ENCODE peak calls at places on chromosomes 11 and 22, in five cellular contexts. B, P, H, W and O are unnamed samples.

GRCh38 chr11:126123686-126124085 is 61.0 kb upstream of the CDON start:
- DNase-seq in B (no peak), W (no peak), P (no peak), H (no peak), O (no peak)

GRCh38 chr11:70327717-70328116 is 57.2 kb downstream of the PPFIA1 start:
- DNase-seq in W (no peak), H (peak; percentile 6), P (no peak), B (no peak), O (no peak)

GRCh38 chr11:88626216-88626615 is 288.7 kb upstream of the CTSC start:
- DNase-seq in H (no peak), W (no peak), B (no peak), P (no peak), O (peak; percentile 17)

GRCh38 chr11:24091594-24091993 is 405.3 kb upstream of the LUZP2 start:
- DNase-seq in W (no peak), P (no peak), H (no peak), B (no peak), O (no peak)

GRCh38 chr11:126411971-126412381 is 56.5 kb downstream of the ST3GAL4 start:
- DNase-seq in P (no peak), B (peak; percentile 67), W (no peak), H (no peak), O (peak; percentile 45)

GRCh38 chr22:43491177-43491576 is 79.4 kb downstream of the MPPED1 start:
- DNase-seq in W (no peak), P (no peak), B (no peak), H (no peak), O (no peak)

GRCh38 chr22:24706732-24707476 is 67.6 kb downstream of the PIWIL3 start:
- DNase-seq in P (no peak), W (no peak), H (no peak), B (no peak), O (no peak)

GRCh38 chr11:36034572-36035331 is 90.9 kb downstream of the LDLRAD3 start:
- DNase-seq in H (no peak), W (no peak), B (no peak), P (no peak), O (peak; percentile 73)

GRCh38 chr11:10784229-10785145 is 24.2 kb downstream of the EIF4G2 start:
- DNase-seq in B (peak; percentile 28), W (no peak), P (no peak), H (no peak), O (no peak)

GRCh38 chr11:77191823-77192495 is 63.9 kb downstream of the MYO7A start:
- DNase-seq in P (peak; percentile 97), H (no peak), B (no peak), W (no peak), O (no peak)

GRCh38 chr11:72333657-72334056 is 89.7 kb upstream of the PHOX2A start:
- DNase-seq in H (no peak), P (peak; percentile 83), W (no peak), B (no peak), O (no peak)

GRCh38 chr11:567036-567628 is 6.4 kb downstream of the RASSF7 start:
- DNase-seq in H (no peak), W (no peak), P (no peak), B (no peak), O (no peak)

GRCh38 chr11:1437500-1437899 is 47.8 kb downstream of the BRSK2 start:
- DNase-seq in B (peak; percentile 68), P (no peak), W (no peak), H (no peak), O (peak; percentile 46)

GRCh38 chr11:128563308-128563707 is 24.1 kb downstream of the ETS1 start:
- DNase-seq in W (no peak), B (no peak), P (no peak), H (no peak), O (no peak)

GRCh38 chr11:59175104-59175503 is 3.2 kb downstream of the DTX4 start:
- DNase-seq in H (no peak), P (no peak), W (no peak), B (no peak), O (no peak)

GRCh38 chr22:33746501-33746928 is 173.8 kb downstream of the LARGE1 start:
- DNase-seq in P (no peak), W (no peak), B (no peak), H (no peak), O (no peak)

GRCh38 chr11:125763483-125763882 is 15.1 kb downstream of the PATE2 start:
- DNase-seq in H (no peak), B (no peak), W (no peak), P (no peak), O (no peak)

GRCh38 chr11:114386545-114386944 is 13.8 kb downstream of the C11orf71 start:
- DNase-seq in W (no peak), H (no peak), P (no peak), B (no peak), O (no peak)

GRCh38 chr11:33733978-33734377 is 2.2 kb downstream of the CD59 start:
- DNase-seq in H (no peak), B (no peak), W (no peak), P (no peak), O (no peak)

GRCh38 chr11:47616726-47617416 is 22.7 kb upstream of the C1QTNF4 start:
- DNase-seq in P (peak; percentile 45), W (no peak), H (peak; percentile 79), B (no peak), O (peak; percentile 88)

GRCh38 chr11:18890615-18891014 is 48.6 kb downstream of the MRGPRX1 start:
- DNase-seq in B (no peak), W (no peak), P (peak; percentile 33), H (no peak), O (no peak)
- TF ChIP-seq CTCF in B (no peak), W (no peak), P (peak; percentile 37), H (no peak), O (no peak)

GRCh38 chr22:20239063-20239950 is 28.8 kb downstream of the RTN4R start:
- DNase-seq in H (no peak), B (peak; percentile 52), P (no peak), W (no peak), O (peak; percentile 63)

GRCh38 chr22:20237480-20238440 is 30.4 kb downstream of the RTN4R start:
- DNase-seq in P (no peak), H (no peak), B (no peak), W (no peak), O (no peak)

GRCh38 chr22:20240900-20241299 is 27.2 kb downstream of the RTN4R start:
- DNase-seq in W (no peak), B (no peak), H (no peak), P (no peak), O (no peak)

GRCh38 chr22:20239951-20240773 is 28.0 kb downstream of the RTN4R start:
- DNase-seq in W (no peak), P (no peak), H (no peak), B (peak; percentile 29), O (no peak)

GRCh38 chr22:20238567-20239062 is 29.5 kb downstream of the RTN4R start:
- DNase-seq in H (no peak), B (no peak), W (no peak), P (peak; percentile 92), O (no peak)
- TF ChIP-seq CTCF in H (no peak), B (peak; percentile 69), W (peak; percentile 51), P (peak; percentile 88), O (peak; percentile 34)

DNA sequence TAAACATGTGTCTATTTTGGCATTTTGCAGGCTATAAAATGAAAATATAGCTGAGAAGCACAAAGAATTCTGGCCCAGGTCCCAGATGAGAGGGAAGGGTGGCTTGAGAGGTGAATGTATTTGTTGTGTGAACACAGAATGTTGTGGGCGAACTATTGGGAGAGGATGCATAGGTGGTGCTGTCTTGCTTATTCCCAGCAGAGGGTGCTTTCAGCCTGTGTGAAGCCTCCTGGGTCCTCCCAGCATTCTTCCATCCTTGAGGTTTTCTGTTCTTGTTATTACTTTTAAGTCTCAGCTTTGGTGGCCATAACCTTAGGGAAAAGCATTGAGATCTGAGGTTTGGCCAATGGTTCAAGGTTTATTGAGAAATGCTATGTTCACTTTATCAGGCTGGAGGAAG is 108.7 kb upstream of the SNX19 start:
- DNase-seq in B (no peak), H (no peak), W (no peak), P (peak; percentile 59), O (peak; percentile 52)
- TF ChIP-seq CTCF in B (peak; percentile 20), H (no peak), W (no peak), P (peak; percentile 78), O (peak; percentile 73)

DNA sequence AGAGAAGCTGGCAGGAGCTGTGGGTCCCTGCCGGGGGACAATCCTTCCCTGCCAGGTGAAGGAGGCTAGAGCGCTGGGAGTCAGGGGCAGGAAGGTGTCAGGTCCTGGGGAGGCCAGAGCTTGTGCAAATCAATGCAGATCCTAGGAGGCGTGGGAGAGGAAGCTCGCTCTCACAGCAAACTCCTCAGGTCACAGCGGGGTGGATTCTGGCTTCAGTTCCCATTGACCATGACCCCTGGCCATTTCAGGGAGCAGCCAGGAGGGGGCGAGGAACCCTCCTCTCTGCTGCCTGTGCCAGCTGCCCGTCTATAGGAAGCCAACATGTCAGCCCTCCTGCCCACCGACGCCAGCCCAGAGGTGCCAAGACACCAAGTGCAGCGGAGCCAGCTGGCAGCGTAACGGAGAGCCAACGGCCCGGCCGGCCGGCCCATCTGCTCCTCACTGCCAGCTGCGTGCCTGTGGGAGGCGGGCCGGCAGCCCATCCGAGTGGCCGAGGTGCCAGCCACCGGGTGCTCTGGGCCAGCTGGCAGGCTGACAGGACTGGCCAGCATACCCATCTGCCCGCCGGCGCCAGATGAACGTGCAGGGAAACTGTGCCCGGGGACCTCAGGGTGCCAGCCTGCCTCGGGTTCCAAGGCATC is 374.9 kb downstream of the MIAT start:
- DNase-seq in H (no peak), W (peak; percentile 83), B (no peak), P (peak; percentile 82), O (no peak)
- TF ChIP-seq CTCF in H (no peak), W (peak; percentile 30), B (peak; percentile 17), P (peak; percentile 75), O (no peak)

DNA sequence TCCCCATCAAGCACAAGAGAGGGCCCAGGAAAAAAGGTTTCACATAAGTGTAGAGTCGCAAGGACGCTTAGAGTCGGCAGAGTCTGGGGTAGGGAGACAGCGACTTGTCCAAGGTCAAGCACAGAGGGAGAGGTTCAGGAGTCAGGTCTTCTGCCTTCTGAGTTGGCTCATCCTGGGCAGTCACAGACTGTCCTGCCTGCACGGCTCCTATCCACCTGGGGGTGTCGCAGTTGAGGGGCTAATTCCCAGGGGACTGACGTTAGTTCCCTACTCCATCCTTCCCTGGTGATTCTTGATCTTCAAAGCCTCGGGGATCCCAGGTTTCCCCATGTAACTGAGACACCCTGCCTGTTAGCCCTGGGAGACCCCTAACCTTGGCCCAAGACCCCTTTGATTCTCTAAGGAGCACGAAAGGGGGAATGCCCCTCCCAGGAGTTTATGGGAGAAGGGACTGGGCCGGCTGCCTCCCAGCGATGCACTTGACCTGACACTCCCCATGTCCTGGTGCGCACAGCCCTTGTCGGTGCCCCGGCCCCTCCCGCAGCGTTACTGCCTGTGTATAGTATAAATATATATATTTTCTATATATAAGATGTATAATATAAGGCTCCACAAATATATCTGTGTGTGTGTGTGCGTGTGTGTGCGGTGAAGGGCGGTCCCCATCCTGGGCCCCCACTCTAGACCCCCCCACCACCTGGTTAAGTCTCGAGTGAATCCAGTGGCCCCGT is 14.7 kb upstream of the TAB1 start:
- DNase-seq in H (no peak), P (peak; percentile 79), B (no peak), W (no peak), O (peak; percentile 62)
- TF ChIP-seq CTCF in H (no peak), P (peak; percentile 68), B (peak; percentile 48), W (no peak), O (peak; percentile 15)

DNA sequence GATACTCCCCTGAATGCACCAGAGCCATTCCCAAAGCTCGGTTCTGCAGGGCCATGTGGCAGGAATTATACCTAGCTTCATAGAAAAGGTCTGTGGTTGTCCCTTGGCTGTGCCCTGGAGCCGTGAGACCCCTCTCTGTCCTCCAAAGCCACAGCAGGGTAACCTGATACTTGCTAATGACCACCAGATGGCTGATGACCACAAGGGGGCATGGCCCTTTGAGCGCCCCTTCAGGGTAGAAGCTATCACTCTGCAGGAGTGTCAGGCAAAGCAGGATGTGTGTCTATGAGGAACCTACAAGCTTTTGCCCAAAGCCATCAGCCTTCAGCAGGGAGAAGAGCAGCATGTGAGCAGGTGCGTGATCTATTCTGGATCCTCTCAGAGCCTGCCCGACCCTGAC is 95.3 kb downstream of the NTM start:
- DNase-seq in P (peak; percentile 90), W (no peak), H (no peak), B (no peak), O (no peak)
- TF ChIP-seq CTCF in P (peak; percentile 81), W (no peak), H (no peak), B (no peak), O (no peak)